ENCODE peak calls at places on chromosome 1, in nine cellular contexts. R, L, S, M, F, Q, P, W and O are unnamed samples.

GRCh38 chr1:211487672-211488208 is 4.2 kb downstream of the RD3 start:
- DNase-seq in L (no peak), S (no peak), Q (no peak), M (no peak), R (no peak), W (no peak), F (no peak), P (no peak), O (no peak)

GRCh38 chr1:114597949-114598348 is 16.5 kb upstream of the BCAS2 start:
- DNase-seq in Q (no peak), L (no peak), M (no peak), S (no peak), P (no peak), F (no peak), W (no peak), R (no peak), O (no peak)

GRCh38 chr1:182646739-182647138 is 37.6 kb downstream of the RGS8 start:
- DNase-seq in F (no peak), S (no peak), W (no peak), Q (no peak), P (no peak), R (no peak), M (no peak), L (no peak), O (no peak)

GRCh38 chr1:234281826-234282489 is 91.3 kb upstream of the COA6 start:
- DNase-seq in P (no peak), Q (no peak), F (no peak), W (no peak), R (no peak), M (no peak), S (peak), L (no peak), O (no peak)

GRCh38 chr1:4307911-4308545 is 346.4 kb upstream of the AJAP1 start:
- DNase-seq in F (peak), P (no peak), S (no peak), W (no peak), M (no peak), L (no peak), R (no peak), Q (no peak), O (no peak)

GRCh38 chr1:193211539-193211938 is 25.1 kb upstream of the B3GALT2 start:
- DNase-seq in S (peak), Q (no peak), L (no peak), F (no peak), P (peak), M (no peak), W (no peak), R (peak), O (peak)

GRCh38 chr1:161145832-161146231 is 7.9 kb upstream of the UFC1 start:
- DNase-seq in S (no peak), Q (no peak), L (no peak), R (no peak), F (no peak), W (no peak), P (no peak), M (no peak), O (no peak)

GRCh38 chr1:14696766-14697165 is 98.3 kb downstream of the KAZN start:
- DNase-seq in S (no peak), M (no peak), R (no peak), L (no peak), F (no peak), Q (no peak), P (no peak), W (no peak), O (no peak)

GRCh38 chr1:11573293-11573692 is 80.9 kb downstream of the FBXO2 start:
- DNase-seq in M (no peak), Q (no peak), W (no peak), R (no peak), F (no peak), L (no peak), P (no peak), S (no peak), O (no peak)

GRCh38 chr1:154384650-154385557 is 20.2 kb upstream of the IL6R start:
- DNase-seq in S (no peak), Q (no peak), L (no peak), F (no peak), M (no peak), W (no peak), R (no peak), P (no peak), O (no peak)

GRCh38 chr1:48552420-48552819 is 80.4 kb upstream of the SPATA6 start:
- DNase-seq in Q (no peak), L (no peak), S (no peak), R (no peak), M (no peak), P (no peak), F (no peak), W (peak), O (no peak)

GRCh38 chr1:64898107-64898861 is 68.1 kb downstream of the JAK1 start:
- DNase-seq in M (no peak), S (peak), R (peak), L (peak), Q (peak), F (peak), W (no peak), P (peak), O (peak)

GRCh38 chr1:193031431-193031830 is 27.7 kb downstream of the UCHL5 start:
- DNase-seq in M (no peak), S (peak), W (no peak), F (no peak), R (peak), L (no peak), Q (no peak), P (no peak), O (no peak)

GRCh38 chr1:161153682-161154337 is at the start of gene UFC1:
- DNase-seq in F (peak), Q (peak), R (peak), P (peak), M (peak), W (peak), L (peak), S (peak), O (peak)

GRCh38 chr1:6494627-6495026 is 3.2 kb upstream of the PLEKHG5 start:
- DNase-seq in P (no peak), L (no peak), R (no peak), Q (no peak), F (no peak), W (no peak), S (no peak), M (no peak), O (no peak)

GRCh38 chr1:6257541-6258069 is 3.3 kb downstream of the GPR153 start:
- DNase-seq in Q (no peak), F (no peak), S (no peak), L (no peak), R (no peak), P (no peak), M (no peak), W (no peak), O (no peak)

GRCh38 chr1:61641578-61642336 is 83.2 kb downstream of the TM2D1 start:
- DNase-seq in F (peak), R (peak), Q (peak), S (peak), M (peak), L (peak), P (peak), W (peak), O (peak)

GRCh38 chr1:111222308-111223125 is 5.0 kb upstream of the CHI3L2 start:
- DNase-seq in L (peak), R (peak), Q (peak), S (peak), W (peak), F (peak), P (peak), M (peak), O (peak)

GRCh38 chr1:155277896-155278688 is 829 bp downstream of the HCN3 start:
- DNase-seq in Q (peak), R (peak), S (no peak), P (no peak), W (peak), M (peak), L (peak), F (peak), O (peak)

GRCh38 chr1:110060034-110060661 is 10.3 kb downstream of the ALX3 start:
- DNase-seq in L (peak), P (no peak), M (peak), Q (peak), F (peak), S (no peak), W (no peak), R (no peak), O (peak)

GRCh38 chr1:91948501-91949355 is 473 bp upstream of the BRDT start:
- DNase-seq in L (no peak), S (no peak), M (peak), F (peak), P (no peak), R (no peak), Q (no peak), W (no peak), O (no peak)

GRCh38 chr1:44557756-44558155 is 116.5 kb downstream of the TMEM53 start:
- DNase-seq in Q (no peak), P (no peak), F (no peak), M (no peak), S (no peak), L (no peak), R (peak), W (no peak), O (peak)

GRCh38 chr1:231216515-231216914 is 24.5 kb upstream of the GNPAT start:
- DNase-seq in P (no peak), S (no peak), F (peak), R (no peak), M (no peak), Q (no peak), W (no peak), L (no peak), O (no peak)

GRCh38 chr1:36177589-36178463 is 21.9 kb downstream of the MAP7D1 start:
- DNase-seq in R (no peak), W (no peak), P (no peak), Q (no peak), F (peak), M (no peak), L (no peak), S (no peak), O (no peak)
- H3K4me3 ChIP-seq in R (no peak), W (no peak), P (no peak), Q (no peak), F (peak), M (no peak), L (no peak), S (no peak), O (no peak)

GRCh38 chr1:19206947-19207346 is 3.1 kb downstream of the UBR4 start:
- DNase-seq in M (no peak), Q (no peak), W (no peak), S (no peak), F (no peak), R (no peak), L (no peak), P (no peak), O (no peak)
- H3K4me3 ChIP-seq in M (no peak), Q (no peak), W (no peak), S (no peak), F (no peak), R (no peak), L (no peak), P (no peak), O (no peak)

DNA sequence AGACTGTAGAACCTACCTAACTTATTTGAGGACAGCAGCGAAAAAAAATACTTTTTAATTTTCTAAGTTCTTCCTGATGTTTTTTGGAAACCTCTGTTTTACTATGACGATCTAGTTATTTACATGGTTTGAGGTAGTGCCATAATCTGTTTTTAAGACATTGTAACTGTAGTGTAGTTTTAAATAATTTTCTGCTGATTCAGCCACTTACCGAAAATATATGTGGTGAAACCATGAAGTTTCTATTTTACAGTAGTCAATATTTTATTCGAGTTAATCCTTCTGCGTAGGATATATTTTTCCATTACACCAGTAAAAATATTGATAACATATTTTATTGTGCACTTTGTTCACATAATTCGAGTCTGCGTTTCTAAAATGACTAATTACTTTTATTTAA is 121.7 kb upstream of the RRP15 start:
- DNase-seq in M (no peak), F (no peak), R (no peak), P (no peak), S (no peak), W (no peak), Q (no peak), L (no peak), O (no peak)
- H3K4me3 ChIP-seq in M (no peak), F (no peak), R (no peak), P (no peak), S (no peak), W (no peak), Q (no peak), L (no peak), O (no peak)

GRCh38 chr1:8318436-8318835 is 522 bp downstream of the SLC45A1 start:
- DNase-seq in S (no peak), F (no peak), L (no peak), P (no peak), W (no peak), Q (no peak), M (no peak), R (no peak), O (no peak)
- H3K4me3 ChIP-seq in S (peak), F (peak), L (peak), P (peak), W (peak), Q (peak), M (peak), R (peak), O (peak)

GRCh38 chr1:248152056-248152827 is 7.3 kb downstream of the OR2M5 start:
- DNase-seq in Q (no peak), M (no peak), S (no peak), R (no peak), L (no peak), P (no peak), W (no peak), F (no peak), O (no peak)
- H3K4me3 ChIP-seq in Q (no peak), M (no peak), S (no peak), R (no peak), L (no peak), P (no peak), W (no peak), F (no peak), O (no peak)

DNA sequence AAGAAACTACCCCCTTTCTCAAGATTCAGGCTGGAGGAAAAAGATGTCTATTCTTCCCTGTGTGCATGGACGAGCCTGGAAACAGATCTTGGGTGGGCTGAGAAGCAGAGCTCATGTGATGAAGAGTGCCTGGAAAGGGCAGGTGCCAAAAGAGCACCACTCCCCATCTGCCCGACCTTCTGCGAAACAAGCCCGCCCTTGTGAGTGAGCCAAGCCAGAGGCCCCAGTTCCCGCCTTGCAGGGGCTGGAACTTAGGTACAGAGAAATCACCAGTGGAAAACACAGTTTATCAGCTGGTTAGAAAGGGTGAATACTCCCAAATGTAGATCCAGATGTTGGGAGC is 26.7 kb upstream of the A3GALT2 start:
- DNase-seq in M (no peak), W (no peak), Q (peak), S (peak), P (no peak), R (no peak), L (no peak), F (no peak), O (peak)
- H3K4me3 ChIP-seq in M (no peak), W (no peak), Q (peak), S (peak), P (peak), R (peak), L (peak), F (no peak), O (peak)

DNA sequence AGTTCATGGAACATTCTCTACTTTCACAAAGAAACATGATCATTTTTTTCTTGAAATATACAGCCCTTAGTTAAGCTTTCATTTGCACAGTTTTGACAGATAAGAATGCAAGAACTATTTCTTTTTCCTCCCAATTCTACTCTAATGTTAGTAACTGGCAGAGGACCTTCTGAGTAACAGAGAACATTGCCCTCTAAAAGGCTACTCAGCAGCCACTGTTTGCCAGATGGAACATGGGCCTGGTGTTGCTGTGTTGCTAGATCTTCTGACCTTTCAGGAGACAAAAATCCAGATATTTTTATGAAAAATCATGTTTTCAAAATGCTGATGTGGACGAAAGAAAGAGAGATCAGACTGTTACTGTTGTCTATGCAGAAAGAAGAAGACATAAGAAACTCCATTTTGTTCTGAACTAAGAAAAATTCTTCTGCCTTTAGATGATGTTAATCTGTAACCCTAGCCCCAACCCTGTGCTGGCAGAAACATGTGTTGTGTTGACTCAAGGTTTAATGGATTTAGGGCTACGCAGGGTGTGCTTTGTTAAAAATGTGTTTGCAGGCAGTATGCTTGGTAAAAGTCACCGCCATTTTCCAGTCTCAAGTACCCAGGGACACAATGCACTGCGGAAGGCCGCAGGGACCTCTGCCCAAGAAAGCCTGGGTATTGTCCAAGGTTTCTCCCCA is 2.9 kb upstream of the PRDX6 start:
- DNase-seq in Q (no peak), W (no peak), F (no peak), P (no peak), R (no peak), L (no peak), M (no peak), S (no peak), O (no peak)
- H3K4me3 ChIP-seq in Q (no peak), W (no peak), F (no peak), P (peak), R (no peak), L (no peak), M (no peak), S (no peak), O (no peak)